ENCODE peak calls at places on chromosomes 3 and 15, in five cellular contexts. One of them, this sample, is unnamed.

GRCh38 chr3:47130557-47130956 is 33.4 kb downstream of the SETD2 start:
- DNase-seq in EL: no peak
- DNase-seq in stimulated activated CD4-positive, alpha-beta T cell treated with anti-CD3 and anti-CD28 coated beads, Interleukin-1b, Interleukin-23, amount 100 ng/mL, for 48 hours: no peak
- DNase-seq in D721Med: no peak
- DNase-seq in naive thymus-derived CD8-positive, alpha-beta T cell: no peak
- DNase-seq in this sample: no peak

GRCh38 chr3:148079370-148079769 is 618.3 kb upstream of the AGTR1 start:
- DNase-seq in EL: peak; percentile 8
- DNase-seq in stimulated activated CD4-positive, alpha-beta T cell treated with anti-CD3 and anti-CD28 coated beads, Interleukin-1b, Interleukin-23, amount 100 ng/mL, for 48 hours: no peak
- DNase-seq in D721Med: no peak
- DNase-seq in naive thymus-derived CD8-positive, alpha-beta T cell: no peak
- DNase-seq in this sample: no peak

GRCh38 chr3:184965639-184966430 is 153.9 kb downstream of the VPS8 start:
- DNase-seq in EL: no peak
- DNase-seq in stimulated activated CD4-positive, alpha-beta T cell treated with anti-CD3 and anti-CD28 coated beads, Interleukin-1b, Interleukin-23, amount 100 ng/mL, for 48 hours: no peak
- DNase-seq in D721Med: no peak
- DNase-seq in naive thymus-derived CD8-positive, alpha-beta T cell: no peak
- DNase-seq in this sample: no peak

GRCh38 chr3:126107203-126107939 is 23.4 kb upstream of the SLC41A3 start:
- DNase-seq in EL: no peak
- DNase-seq in stimulated activated CD4-positive, alpha-beta T cell treated with anti-CD3 and anti-CD28 coated beads, Interleukin-1b, Interleukin-23, amount 100 ng/mL, for 48 hours: no peak
- DNase-seq in D721Med: no peak
- DNase-seq in naive thymus-derived CD8-positive, alpha-beta T cell: no peak
- DNase-seq in this sample: no peak

GRCh38 chr3:169895037-169895436 is 16.3 kb upstream of the SAMD7 start:
- DNase-seq in EL: no peak
- DNase-seq in stimulated activated CD4-positive, alpha-beta T cell treated with anti-CD3 and anti-CD28 coated beads, Interleukin-1b, Interleukin-23, amount 100 ng/mL, for 48 hours: no peak
- DNase-seq in D721Med: no peak
- DNase-seq in naive thymus-derived CD8-positive, alpha-beta T cell: no peak
- DNase-seq in this sample: no peak

GRCh38 chr3:150421256-150421655 is 13.2 kb downstream of the TSC22D2 start:
- DNase-seq in EL: no peak
- DNase-seq in stimulated activated CD4-positive, alpha-beta T cell treated with anti-CD3 and anti-CD28 coated beads, Interleukin-1b, Interleukin-23, amount 100 ng/mL, for 48 hours: no peak
- DNase-seq in D721Med: no peak
- DNase-seq in naive thymus-derived CD8-positive, alpha-beta T cell: no peak
- DNase-seq in this sample: no peak

GRCh38 chr15:82739086-82739485 is 29.4 kb upstream of the AP3B2 start:
- DNase-seq in EL: peak; percentile 21
- DNase-seq in stimulated activated CD4-positive, alpha-beta T cell treated with anti-CD3 and anti-CD28 coated beads, Interleukin-1b, Interleukin-23, amount 100 ng/mL, for 48 hours: no peak
- DNase-seq in D721Med: no peak
- DNase-seq in naive thymus-derived CD8-positive, alpha-beta T cell: no peak
- DNase-seq in this sample: no peak

GRCh38 chr15:28984421-28985375 is 98.9 kb downstream of the APBA2 start:
- DNase-seq in EL: peak; percentile 81
- DNase-seq in stimulated activated CD4-positive, alpha-beta T cell treated with anti-CD3 and anti-CD28 coated beads, Interleukin-1b, Interleukin-23, amount 100 ng/mL, for 48 hours: no peak
- DNase-seq in D721Med: no peak
- DNase-seq in naive thymus-derived CD8-positive, alpha-beta T cell: no peak
- DNase-seq in this sample: no peak

GRCh38 chr3:139309880-139310279 is 33.9 kb upstream of the MRPS22 start:
- DNase-seq in EL: peak; percentile 84
- DNase-seq in stimulated activated CD4-positive, alpha-beta T cell treated with anti-CD3 and anti-CD28 coated beads, Interleukin-1b, Interleukin-23, amount 100 ng/mL, for 48 hours: no peak
- DNase-seq in D721Med: no peak
- DNase-seq in naive thymus-derived CD8-positive, alpha-beta T cell: no peak
- DNase-seq in this sample: no peak

GRCh38 chr3:101701696-101702634 is 15.4 kb upstream of the RPL24 start:
- DNase-seq in EL: no peak
- DNase-seq in stimulated activated CD4-positive, alpha-beta T cell treated with anti-CD3 and anti-CD28 coated beads, Interleukin-1b, Interleukin-23, amount 100 ng/mL, for 48 hours: no peak
- DNase-seq in D721Med: no peak
- DNase-seq in naive thymus-derived CD8-positive, alpha-beta T cell: no peak
- DNase-seq in this sample: no peak

This sample was measured in T-cell.